ENCODE peak calls at places on chromosomes 12 and 14, in seven cellular contexts. B is PC-3, K is MM.1S, E is H1, R is A673, U is astrocyte, T is fibroblast of lung. G is an unnamed sample. For H3K36me3, the result is how much of the 10 kb centered on the place peaks cover.

GRCh38 chr12:128069359-128069997 is 197.5 kb upstream of the TMEM132C start:
- DNase-seq in B (peak), K (peak), E (no peak), R (peak), U (peak), T (peak), G (peak)

GRCh38 chr14:70254476-70254961 is 65.8 kb upstream of the SLC8A3 start:
- DNase-seq in B (peak), K (peak), E (no peak), R (peak), U (peak), T (peak), G (no peak)

GRCh38 chr12:6962285-6963015 is 8.0 kb downstream of the PHB2 start:
- DNase-seq in B (no peak), K (peak), E (no peak), R (no peak), U (no peak), T (no peak), G (peak)

GRCh38 chr12:106721931-106722330 is 52.6 kb upstream of the RIC8B start:
- DNase-seq in B (no peak), K (no peak), E (no peak), R (no peak), U (no peak), T (no peak), G (no peak)

GRCh38 chr14:30974628-30975027 is 50.8 kb upstream of the AP4S1 start:
- DNase-seq in B (peak), K (no peak), E (no peak), R (no peak), U (peak), T (peak), G (no peak)

GRCh38 chr12:32290411-32290810 is 108.9 kb upstream of the FGD4 start:
- DNase-seq in B (peak), K (no peak), E (no peak), R (no peak), U (peak), T (peak), G (peak)

GRCh38 chr12:110689002-110689600 is at the start of gene HVCN1:
- DNase-seq in B (no peak), K (no peak), E (no peak), R (peak), U (no peak), T (peak), G (peak)

GRCh38 chr12:66947119-66947518 is 268.2 kb upstream of the GRIP1 start:
- DNase-seq in B (peak), K (no peak), E (no peak), R (no peak), U (peak), T (peak), G (peak)

GRCh38 chr12:107144990-107145389 is 51.6 kb upstream of the CRY1 start:
- DNase-seq in B (peak), K (no peak), E (no peak), R (peak), U (peak), T (peak), G (no peak)

GRCh38 chr14:48936352-48936751 is 649.8 kb downstream of the RPS29 start:
- DNase-seq in B (peak), K (no peak), E (no peak), R (peak), U (peak), T (peak), G (no peak)

GRCh38 chr14:101521306-101521935 is 39.9 kb upstream of the DIO3 start:
- DNase-seq in B (no peak), K (no peak), E (no peak), R (no peak), U (no peak), T (peak), G (no peak)

GRCh38 chr12:79988368-79988767 is 53.5 kb upstream of the PPP1R12A start:
- DNase-seq in B (peak), K (no peak), E (no peak), R (no peak), U (peak), T (peak), G (no peak)

GRCh38 chr12:50685641-50686040 is 78.3 kb upstream of the ATF1 start:
- DNase-seq in B (no peak), K (no peak), E (no peak), R (no peak), U (no peak), T (no peak), G (no peak)

GRCh38 chr12:87678453-87678852 is 350.7 kb downstream of the C12orf50 start:
- DNase-seq in B (peak), K (no peak), E (no peak), R (no peak), U (peak), T (peak), G (no peak)

GRCh38 chr12:4934651-4935050 is 24.9 kb downstream of the KCNA1 start:
- DNase-seq in B (peak), K (no peak), E (no peak), R (no peak), U (peak), T (peak), G (no peak)

GRCh38 chr12:128932521-128932920 is 79.2 kb downstream of the GLT1D1 start:
- DNase-seq in B (no peak), K (no peak), E (no peak), R (no peak), U (no peak), T (no peak), G (no peak)

GRCh38 chr14:105087963-105088811 is 23.0 kb upstream of the GPR132 start:
- DNase-seq in B (peak), K (no peak), E (no peak), R (no peak), U (peak), T (peak), G (peak)

GRCh38 chr12:65327207-65328076 is 49.0 kb downstream of the MSRB3 start:
- DNase-seq in B (no peak), K (no peak), E (no peak), R (no peak), U (peak), T (peak), G (no peak)

GRCh38 chr12:52871291-52871961 is 22.6 kb upstream of the KRT78 start:
- DNase-seq in B (peak), K (no peak), E (no peak), R (peak), U (peak), T (peak), G (peak)

GRCh38 chr12:89451876-89452275 is 72.7 kb downstream of the GALNT4 start:
- DNase-seq in B (no peak), K (no peak), E (peak), R (peak), U (peak), T (peak), G (no peak)

GRCh38 chr14:54743382-54743781 is 159.2 kb downstream of the GCH1 start:
- DNase-seq in B (no peak), K (no peak), E (no peak), R (no peak), U (no peak), T (no peak), G (no peak)

GRCh38 chr14:56666716-56667115 is 87.1 kb downstream of the TMEM260 start:
- DNase-seq in B (peak), K (no peak), E (no peak), R (peak), U (peak), T (peak), G (peak)

GRCh38 chr14:68369289-68369925 is 423.5 kb downstream of the ZFP36L1 start:
- DNase-seq in B (no peak), K (no peak), E (no peak), R (no peak), U (no peak), T (no peak), G (no peak)

GRCh38 chr12:66159088-66159487 is 10.7 kb downstream of the TMBIM4 start:
- DNase-seq in B (no peak), K (no peak), E (no peak), R (no peak), U (no peak), T (no peak), G (no peak)

GRCh38 chr12:7162691-7163114 is 26.8 kb upstream of the PEX5 start:
- DNase-seq in B (peak), K (no peak), E (peak), R (peak), U (no peak), T (peak), G (peak)

GRCh38 chr12:64892561-64892960 is 68.1 kb downstream of the TBC1D30 start:
- DNase-seq in B (no peak), K (no peak), E (no peak), R (no peak), U (no peak), T (no peak), G (no peak)

GRCh38 chr14:74257988-74258704 is 18.9 kb downstream of the VSX2 start:
- DNase-seq in B (no peak), K (no peak), E (no peak), R (no peak), U (no peak), T (no peak), G (no peak)

GRCh38 chr14:61761557-61761956 is 663 bp upstream of the SNAPC1 start:
- DNase-seq in B (no peak), K (no peak), E (no peak), R (no peak), U (no peak), T (no peak), G (no peak)

GRCh38 chr12:1644523-1645438 is 15.8 kb downstream of the WNT5B start:
- DNase-seq in B (no peak), K (no peak), E (no peak), R (peak), U (peak), T (peak), G (no peak)

GRCh38 chr12:118120579-118121363 is 15.2 kb upstream of the PEBP1 start:
- DNase-seq in B (peak), K (peak), E (peak), R (peak), U (peak), T (peak), G (no peak)

GRCh38 chr14:54083549-54084239 is 127.1 kb upstream of the BMP4 start:
- DNase-seq in B (peak), K (no peak), E (no peak), R (no peak), U (no peak), T (no peak), G (no peak)

GRCh38 chr14:93056166-93056839 is 59.4 kb downstream of the ITPK1 start:
- DNase-seq in B (no peak), K (no peak), E (no peak), R (no peak), U (no peak), T (no peak), G (no peak)

GRCh38 chr12:48958049-48958388 is 732 bp upstream of the ARF3 start:
- DNase-seq in B (no peak), K (no peak), E (no peak), R (no peak), U (no peak), T (no peak), G (no peak)

GRCh38 chr14:52299692-52300278 is 14.3 kb upstream of the PTGER2 start:
- DNase-seq in B (peak), K (peak), E (no peak), R (peak), U (peak), T (peak), G (peak)

GRCh38 chr14:98949506-98950135 is 322.4 kb downstream of the BCL11B start:
- DNase-seq in B (no peak), K (no peak), E (no peak), R (no peak), U (no peak), T (no peak), G (no peak)

GRCh38 chr14:78959674-78960264 is 789.6 kb downstream of the NRXN3 start:
- DNase-seq in B (peak), K (peak), E (peak), R (peak), U (peak), T (peak), G (peak)

GRCh38 chr14:92348154-92348553 is 25.2 kb downstream of the SLC24A4 start:
- DNase-seq in B (peak), K (no peak), E (no peak), R (no peak), U (no peak), T (no peak), G (peak)

GRCh38 chr14:52077261-52077984 is 8.6 kb upstream of the NID2 start:
- DNase-seq in B (peak), K (no peak), E (no peak), R (no peak), U (peak), T (peak), G (no peak)

GRCh38 chr14:27688823-27689444 is 1077.7 kb upstream of the FOXG1 start:
- DNase-seq in B (no peak), K (no peak), E (no peak), R (no peak), U (no peak), T (no peak), G (no peak)

DNA sequence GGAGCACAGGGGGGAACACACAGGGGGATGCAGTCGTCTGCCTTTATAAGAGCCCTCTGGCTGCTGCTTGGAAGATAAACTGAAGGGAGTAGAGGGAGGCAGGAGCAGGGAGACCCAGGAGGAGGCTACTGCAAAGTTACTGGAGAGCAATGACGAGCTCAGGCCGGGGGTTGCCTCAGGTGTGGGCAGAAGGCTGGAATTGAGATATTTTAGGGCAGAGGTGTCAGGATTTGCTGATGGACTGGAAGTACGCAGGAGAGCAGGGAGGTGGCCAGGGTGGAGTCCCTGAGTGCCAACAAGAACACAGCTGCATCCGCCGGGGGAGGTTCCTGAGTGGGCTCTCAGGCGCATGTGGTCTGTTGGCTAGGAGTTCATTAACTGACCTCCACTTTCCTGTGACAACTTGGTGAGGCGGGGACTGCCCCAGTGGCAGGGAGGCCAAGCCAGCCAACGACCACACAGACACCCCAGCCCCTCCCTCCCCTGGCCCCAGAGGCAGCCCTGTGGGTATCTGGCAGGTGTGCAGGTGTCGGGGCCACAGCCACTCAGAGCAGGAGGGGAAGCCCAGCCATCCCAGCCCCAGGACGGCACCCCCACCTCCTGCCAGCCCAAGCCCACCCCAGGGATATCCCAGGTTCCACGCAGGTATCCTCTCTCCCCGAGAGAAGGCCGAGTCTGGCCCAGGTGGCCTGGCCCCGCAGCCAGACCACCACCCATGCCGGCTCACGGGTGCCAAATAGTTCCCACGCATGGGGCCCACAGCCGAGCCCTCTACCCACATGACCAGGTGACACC is 85.4 kb downstream of the NCOR2 start:
- DNase-seq in B (no peak), K (no peak), E (no peak), R (no peak), U (no peak), T (no peak), G (no peak)
- H3K36me3 ChIP-seq in B (under half), K (under half), E (under half), R (under half), U (under half), T (under half), G (under half)

GRCh38 chr12:20404576-20405346 is 36.4 kb downstream of the PDE3A start:
- DNase-seq in B (no peak), K (no peak), E (no peak), R (peak), U (no peak), T (peak), G (no peak)
- TF ChIP-seq EZH2 in B (no peak), K (no peak), E (no peak), R (no peak), U (no peak), T (no peak), G (no peak)

GRCh38 chr12:132640936-132641335 is 22.4 kb downstream of the P2RX2 start:
- DNase-seq in B (no peak), K (no peak), E (no peak), R (no peak), U (no peak), T (no peak), G (no peak)

GRCh38 chr12:132637811-132638210 is 19.2 kb downstream of the P2RX2 start:
- DNase-seq in B (no peak), K (no peak), E (no peak), R (no peak), U (no peak), T (no peak), G (no peak)

GRCh38 chr12:132638541-132639408 is 20.2 kb downstream of the P2RX2 start:
- DNase-seq in B (peak), K (no peak), E (no peak), R (peak), U (peak), T (peak), G (peak)

GRCh38 chr12:132641811-132642650 is 23.5 kb downstream of the P2RX2 start:
- DNase-seq in B (no peak), K (no peak), E (no peak), R (no peak), U (no peak), T (no peak), G (no peak)

GRCh38 chr12:132639996-132640520 is 21.5 kb downstream of the P2RX2 start:
- DNase-seq in B (no peak), K (no peak), E (no peak), R (no peak), U (no peak), T (no peak), G (no peak)
- H3K36me3 ChIP-seq in B (under half), K (under half), E (under half), R (half or more), U (under half), T (under half), G (under half)

GRCh38 chr12:57461326-57461903 is 1.8 kb downstream of the GLI1 start:
- DNase-seq in B (peak), K (no peak), E (no peak), R (peak), U (peak), T (peak), G (peak)

GRCh38 chr12:57458665-57459054 is 925 bp upstream of the GLI1 start:
- DNase-seq in B (no peak), K (no peak), E (no peak), R (no peak), U (no peak), T (no peak), G (no peak)

GRCh38 chr12:57459750-57460400 is at the start of gene GLI1:
- DNase-seq in B (no peak), K (no peak), E (no peak), R (peak), U (peak), T (no peak), G (no peak)

GRCh38 chr12:57460457-57461325 is 1.1 kb downstream of the GLI1 start:
- DNase-seq in B (no peak), K (peak), E (no peak), R (no peak), U (no peak), T (no peak), G (no peak)

GRCh38 chr12:57459055-57459749 is 383 bp upstream of the GLI1 start:
- DNase-seq in B (peak), K (peak), E (peak), R (peak), U (peak), T (peak), G (peak)
- TF ChIP-seq EZH2 in B (no peak), K (no peak), E (no peak), R (no peak), U (no peak), T (no peak), G (no peak)

GRCh38 chr14:103656031-103656757 is 27.2 kb downstream of the KLC1 start:
- DNase-seq in B (no peak), K (no peak), E (no peak), R (no peak), U (no peak), T (no peak), G (peak)

GRCh38 chr14:103653802-103654201 is 24.8 kb downstream of the KLC1 start:
- DNase-seq in B (no peak), K (no peak), E (no peak), R (no peak), U (no peak), T (no peak), G (no peak)

GRCh38 chr14:103652806-103653205 is 23.8 kb downstream of the KLC1 start:
- DNase-seq in B (no peak), K (no peak), E (no peak), R (no peak), U (no peak), T (no peak), G (no peak)

GRCh38 chr14:103656758-103657133 is 27.7 kb downstream of the KLC1 start:
- DNase-seq in B (no peak), K (no peak), E (no peak), R (no peak), U (no peak), T (no peak), G (no peak)

GRCh38 chr14:103654619-103655018 is 25.6 kb downstream of the KLC1 start:
- DNase-seq in B (no peak), K (no peak), E (no peak), R (no peak), U (no peak), T (no peak), G (no peak)
- H3K36me3 ChIP-seq in B (half or more), K (under half), E (under half), R (under half), U (under half), T (under half), G (under half)

DNA sequence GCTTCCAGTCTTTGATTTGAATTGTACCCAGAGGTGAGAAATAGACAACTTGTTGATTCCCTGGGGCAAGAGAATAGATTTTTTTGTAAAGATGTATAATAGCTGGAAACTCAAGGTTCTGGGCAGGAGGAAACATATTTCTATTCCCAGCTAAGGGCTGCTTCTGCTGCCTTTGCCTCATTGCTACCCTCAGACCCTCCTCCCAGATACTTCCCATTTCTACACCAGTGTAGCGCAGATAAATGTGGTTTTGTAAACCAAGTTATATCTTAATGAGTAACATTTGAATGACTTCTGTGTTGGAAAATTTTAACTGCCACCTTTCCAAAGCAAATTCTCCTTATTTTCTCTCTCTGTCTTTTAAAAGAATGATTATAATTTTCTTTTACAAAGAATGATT is 21.9 kb downstream of the NEUROD4 start:
- DNase-seq in B (no peak), K (no peak), E (no peak), R (no peak), U (no peak), T (no peak), G (no peak)
- TF ChIP-seq EZH2 in B (no peak), K (no peak), E (no peak), R (no peak), U (no peak), T (no peak), G (no peak)

DNA sequence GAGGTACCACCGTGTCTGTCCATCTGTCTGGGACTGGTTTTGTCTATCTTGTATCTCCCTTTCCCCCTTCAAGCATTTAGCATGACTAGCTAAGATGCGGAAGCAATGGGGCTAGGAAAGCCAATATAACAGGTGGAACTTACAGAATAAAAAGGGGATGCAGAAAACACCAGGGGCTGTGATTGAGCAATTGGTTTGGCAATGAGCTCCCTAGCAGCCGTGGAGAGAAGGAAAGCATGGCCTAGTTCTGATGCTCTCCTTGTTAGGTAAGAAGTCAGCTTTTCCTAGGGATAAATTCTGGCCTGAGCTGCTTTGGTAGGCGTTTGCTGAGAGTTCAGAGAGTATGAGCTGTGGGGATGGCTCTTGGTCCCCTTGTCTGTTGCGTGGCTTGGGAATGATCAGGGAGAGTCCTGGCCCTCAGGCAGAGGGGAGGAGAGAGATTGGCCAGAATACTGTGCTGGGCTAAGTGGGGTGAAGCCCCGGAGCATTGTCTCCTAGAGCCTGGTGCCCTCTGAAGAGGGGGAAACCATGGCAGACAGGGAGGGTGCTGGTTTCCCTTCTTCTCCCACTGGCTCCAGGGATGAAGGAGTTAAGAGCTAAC is 7.1 kb downstream of the SETD1B start:
- DNase-seq in B (peak), K (no peak), E (no peak), R (no peak), U (no peak), T (no peak), G (no peak)
- H3K36me3 ChIP-seq in B (under half), K (under half), E (under half), R (under half), U (under half), T (under half), G (under half)